ENCODE peak calls at places on chromosomes 2 and 18, in four cellular contexts. One of them, this sample, is unnamed. For H3K4me1, the result is how much of the 10 kb centered on the place peaks cover.

GRCh38 chr18:54739476-54739875 is 88.8 kb upstream of the RAB27B start:
- DNase-seq in stomach: no peak
- DNase-seq in HCT116: no peak
- DNase-seq in IMR-90: peak
- DNase-seq in this sample: no peak

GRCh38 chr2:88880441-88880953 is 189.0 kb downstream of the RPIA start:
- DNase-seq in stomach: no peak
- DNase-seq in HCT116: peak
- DNase-seq in IMR-90: peak
- DNase-seq in this sample: no peak

GRCh38 chr2:174535757-174536703 is 49.2 kb upstream of the GPR155 start:
- DNase-seq in stomach: no peak
- DNase-seq in HCT116: no peak
- DNase-seq in IMR-90: no peak
- DNase-seq in this sample: no peak

GRCh38 chr2:3637311-3637675 is 20.7 kb upstream of the ALLC start:
- DNase-seq in stomach: peak
- DNase-seq in HCT116: no peak
- DNase-seq in IMR-90: no peak
- DNase-seq in this sample: no peak

GRCh38 chr2:217753460-217754200 is 249.2 kb downstream of the TNS1 start:
- DNase-seq in stomach: no peak
- DNase-seq in HCT116: no peak
- DNase-seq in IMR-90: peak
- DNase-seq in this sample: no peak

GRCh38 chr18:62963522-62963921 is 248.2 kb downstream of the PHLPP1 start:
- DNase-seq in stomach: no peak
- DNase-seq in HCT116: no peak
- DNase-seq in IMR-90: peak
- DNase-seq in this sample: no peak

GRCh38 chr2:45168731-45169338 is 159.6 kb upstream of the SIX2 start:
- DNase-seq in stomach: no peak
- DNase-seq in HCT116: no peak
- DNase-seq in IMR-90: no peak
- DNase-seq in this sample: no peak

GRCh38 chr2:9232886-9233285 is 26.3 kb downstream of the ASAP2 start:
- DNase-seq in stomach: no peak
- DNase-seq in HCT116: peak
- DNase-seq in IMR-90: peak
- DNase-seq in this sample: no peak

GRCh38 chr2:173145454-173145853 is 69.8 kb downstream of the MAP3K20 start:
- DNase-seq in stomach: no peak
- DNase-seq in HCT116: no peak
- DNase-seq in IMR-90: no peak
- DNase-seq in this sample: no peak

GRCh38 chr2:235870515-235870914 is 297.7 kb downstream of the GBX2 start:
- DNase-seq in stomach: no peak
- DNase-seq in HCT116: no peak
- DNase-seq in IMR-90: no peak
- DNase-seq in this sample: no peak

GRCh38 chr2:69375494-69376353 is 11.3 kb downstream of the GFPT1 start:
- DNase-seq in stomach: no peak
- DNase-seq in HCT116: peak
- DNase-seq in IMR-90: peak
- DNase-seq in this sample: no peak

GRCh38 chr2:66173635-66174034 is 261.3 kb upstream of the MEIS1 start:
- DNase-seq in stomach: no peak
- DNase-seq in HCT116: no peak
- DNase-seq in IMR-90: no peak
- DNase-seq in this sample: no peak

GRCh38 chr2:98502556-98503335 is 58.1 kb downstream of the INPP4A start:
- DNase-seq in stomach: no peak
- DNase-seq in HCT116: no peak
- DNase-seq in IMR-90: peak
- DNase-seq in this sample: no peak

GRCh38 chr2:200703132-200703925 is 108.4 kb upstream of the BZW1 start:
- DNase-seq in stomach: no peak
- DNase-seq in HCT116: peak
- DNase-seq in IMR-90: peak
- DNase-seq in this sample: peak

GRCh38 chr2:219615894-219616293 is 11.5 kb upstream of the SLC4A3 start:
- DNase-seq in stomach: no peak
- DNase-seq in HCT116: no peak
- DNase-seq in IMR-90: no peak
- DNase-seq in this sample: no peak

GRCh38 chr2:219613671-219614070 is 13.8 kb upstream of the SLC4A3 start:
- DNase-seq in stomach: no peak
- DNase-seq in HCT116: no peak
- DNase-seq in IMR-90: no peak
- DNase-seq in this sample: no peak

GRCh38 chr2:219612605-219613286 is 14.7 kb upstream of the SLC4A3 start:
- DNase-seq in stomach: peak
- DNase-seq in HCT116: no peak
- DNase-seq in IMR-90: no peak
- DNase-seq in this sample: no peak

GRCh38 chr2:219615036-219615435 is 12.4 kb upstream of the SLC4A3 start:
- DNase-seq in stomach: no peak
- DNase-seq in HCT116: no peak
- DNase-seq in IMR-90: no peak
- DNase-seq in this sample: no peak

DNA sequence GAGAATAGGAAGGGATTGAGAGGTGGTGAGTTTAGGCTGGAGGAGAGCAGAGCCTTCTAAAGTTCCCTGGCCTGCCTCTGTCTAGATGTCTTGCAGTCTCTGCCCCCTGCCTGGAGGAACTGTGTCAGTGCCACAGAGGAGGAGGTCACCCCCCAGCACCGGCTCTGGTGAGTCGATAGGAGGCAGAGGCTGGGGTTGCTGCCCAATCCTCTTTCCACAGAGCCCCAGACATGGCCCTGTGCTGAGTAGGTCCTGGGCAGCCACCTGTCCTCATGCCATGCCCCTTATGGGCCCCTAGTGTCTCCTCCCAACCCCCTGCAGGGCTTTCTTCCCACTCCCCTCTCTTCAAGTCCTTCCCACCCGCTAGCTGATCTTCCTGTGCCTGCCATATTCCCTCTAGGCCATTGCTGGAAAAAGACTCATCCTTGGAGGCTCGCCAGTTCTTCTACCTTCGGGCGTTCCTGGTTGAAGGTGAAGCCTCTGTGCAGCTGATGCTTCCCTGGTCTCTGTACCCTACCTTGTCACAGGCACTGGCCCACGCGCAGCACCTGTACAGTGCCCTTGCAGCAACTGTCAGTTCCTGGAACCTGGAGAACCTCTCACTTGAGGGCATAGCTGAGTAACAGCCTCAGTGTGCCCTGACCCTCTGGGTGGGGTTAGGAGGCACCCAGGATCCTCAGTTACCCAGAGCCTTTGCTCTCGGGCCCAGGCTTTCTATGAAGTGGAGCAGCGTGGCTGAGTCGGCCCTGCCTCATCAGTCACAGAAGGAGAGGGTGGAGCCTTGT is 13.2 kb upstream of the SLC4A3 start:
- DNase-seq in stomach: no peak
- DNase-seq in HCT116: no peak
- DNase-seq in IMR-90: no peak
- DNase-seq in this sample: no peak
- H3K4me1 ChIP-seq in stomach: under half
- H3K4me1 ChIP-seq in HCT116: under half
- H3K4me1 ChIP-seq in IMR-90: under half
- H3K4me1 ChIP-seq in this sample: under half

GRCh38 chr2:37916512-37917082 is 8.5 kb upstream of the RMDN2 start:
- DNase-seq in stomach: no peak
- DNase-seq in HCT116: no peak
- DNase-seq in IMR-90: peak
- DNase-seq in this sample: peak

GRCh38 chr2:37917281-37918228 is 7.5 kb upstream of the RMDN2 start:
- DNase-seq in stomach: no peak
- DNase-seq in HCT116: no peak
- DNase-seq in IMR-90: no peak
- DNase-seq in this sample: no peak

GRCh38 chr2:37920570-37920969 is 4.5 kb upstream of the RMDN2 start:
- DNase-seq in stomach: no peak
- DNase-seq in HCT116: no peak
- DNase-seq in IMR-90: peak
- DNase-seq in this sample: no peak

GRCh38 chr2:37918742-37919186 is 6.3 kb upstream of the RMDN2 start:
- DNase-seq in stomach: no peak
- DNase-seq in HCT116: no peak
- DNase-seq in IMR-90: no peak
- DNase-seq in this sample: no peak

DNA sequence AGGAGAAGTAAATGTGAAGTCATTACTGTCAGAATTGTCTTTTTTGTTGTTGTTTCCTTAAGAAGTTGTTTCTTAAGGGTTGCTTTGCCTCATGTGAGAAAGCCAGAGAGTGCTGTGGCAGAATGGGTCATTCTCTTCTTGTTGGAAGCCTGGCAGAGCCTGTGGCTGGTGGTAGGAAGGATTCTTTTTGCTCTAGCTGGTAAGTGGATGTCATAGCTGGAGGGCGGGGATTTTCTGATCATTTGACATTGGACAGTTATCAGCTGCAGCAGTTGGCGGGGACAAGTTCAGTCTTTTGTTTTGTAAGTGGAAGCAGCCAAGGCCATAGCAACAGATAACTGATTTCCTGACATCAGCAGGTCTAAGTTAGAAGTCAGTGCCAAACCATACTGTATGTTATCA is 5.5 kb upstream of the RMDN2 start:
- DNase-seq in stomach: no peak
- DNase-seq in HCT116: no peak
- DNase-seq in IMR-90: no peak
- DNase-seq in this sample: no peak
- TF ChIP-seq POLR2A in stomach: no peak
- TF ChIP-seq POLR2A in HCT116: no peak
- TF ChIP-seq POLR2A in IMR-90: no peak
- TF ChIP-seq POLR2A in this sample: no peak

GRCh38 chr2:5781679-5782078 is 89.5 kb downstream of the SOX11 start:
- DNase-seq in stomach: no peak
- DNase-seq in HCT116: no peak
- DNase-seq in IMR-90: no peak
- DNase-seq in this sample: no peak
- H3K4me1 ChIP-seq in stomach: under half
- H3K4me1 ChIP-seq in HCT116: under half
- H3K4me1 ChIP-seq in IMR-90: under half
- H3K4me1 ChIP-seq in this sample: under half

GRCh38 chr2:176105727-176106635 is 1.1 kb upstream of the HOXD11 start:
- DNase-seq in stomach: no peak
- DNase-seq in HCT116: no peak
- DNase-seq in IMR-90: no peak
- DNase-seq in this sample: no peak

GRCh38 chr2:176104338-176105077 is 2.6 kb upstream of the HOXD11 start:
- DNase-seq in stomach: no peak
- DNase-seq in HCT116: no peak
- DNase-seq in IMR-90: no peak
- DNase-seq in this sample: no peak

GRCh38 chr2:176103634-176104337 is 3.3 kb upstream of the HOXD11 start:
- DNase-seq in stomach: no peak
- DNase-seq in HCT116: no peak
- DNase-seq in IMR-90: no peak
- DNase-seq in this sample: no peak

GRCh38 chr2:176106636-176107539 is at the start of gene HOXD11:
- DNase-seq in stomach: no peak
- DNase-seq in HCT116: no peak
- DNase-seq in IMR-90: no peak
- DNase-seq in this sample: peak

DNA sequence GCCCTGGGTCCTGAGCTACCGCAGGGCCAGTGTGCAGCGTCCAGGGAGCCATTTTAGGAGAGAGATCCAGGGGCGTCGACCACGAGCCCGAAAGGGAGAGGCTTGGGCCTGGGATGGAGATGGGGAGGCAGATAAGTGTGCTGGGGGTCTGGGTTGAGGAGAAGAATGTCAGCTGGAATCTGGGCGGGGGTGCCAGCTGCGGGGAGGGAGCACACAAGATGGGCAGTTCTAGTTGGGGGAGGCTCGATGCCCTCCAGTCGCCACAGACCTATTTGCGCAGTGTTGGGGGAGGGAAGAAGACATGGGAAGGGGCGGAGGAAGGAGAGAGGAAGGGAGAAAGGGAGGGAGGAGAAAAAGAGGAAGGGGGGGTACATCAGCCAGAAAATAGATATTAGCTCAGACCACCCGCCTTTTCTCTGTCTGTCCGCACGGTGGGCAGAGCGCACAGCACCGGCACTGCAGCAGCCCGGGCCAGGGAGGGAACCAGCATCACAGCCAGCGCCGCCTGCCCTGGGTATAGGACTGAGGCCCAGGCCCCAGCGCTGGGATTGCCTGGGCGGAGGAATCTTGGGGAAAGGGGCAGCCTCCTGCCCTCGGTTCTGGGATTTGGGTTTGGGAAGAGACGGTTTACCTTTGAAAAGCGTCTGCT is 1.9 kb upstream of the HOXD11 start:
- DNase-seq in stomach: no peak
- DNase-seq in HCT116: no peak
- DNase-seq in IMR-90: no peak
- DNase-seq in this sample: no peak
- TF ChIP-seq POLR2A in stomach: no peak
- TF ChIP-seq POLR2A in HCT116: no peak
- TF ChIP-seq POLR2A in IMR-90: no peak
- TF ChIP-seq POLR2A in this sample: no peak

GRCh38 chr2:8110716-8111115 is 571.1 kb upstream of the ID2 start:
- DNase-seq in stomach: no peak
- DNase-seq in HCT116: no peak
- DNase-seq in IMR-90: no peak
- DNase-seq in this sample: no peak
- H3K4me1 ChIP-seq in stomach: under half
- H3K4me1 ChIP-seq in HCT116: under half
- H3K4me1 ChIP-seq in IMR-90: under half
- H3K4me1 ChIP-seq in this sample: under half

GRCh38 chr2:21891191-21891590 is 767.4 kb downstream of the TDRD15 start:
- DNase-seq in stomach: no peak
- DNase-seq in HCT116: no peak
- DNase-seq in IMR-90: no peak
- DNase-seq in this sample: no peak
- TF ChIP-seq POLR2A in stomach: no peak
- TF ChIP-seq POLR2A in HCT116: no peak
- TF ChIP-seq POLR2A in IMR-90: no peak
- TF ChIP-seq POLR2A in this sample: no peak

DNA sequence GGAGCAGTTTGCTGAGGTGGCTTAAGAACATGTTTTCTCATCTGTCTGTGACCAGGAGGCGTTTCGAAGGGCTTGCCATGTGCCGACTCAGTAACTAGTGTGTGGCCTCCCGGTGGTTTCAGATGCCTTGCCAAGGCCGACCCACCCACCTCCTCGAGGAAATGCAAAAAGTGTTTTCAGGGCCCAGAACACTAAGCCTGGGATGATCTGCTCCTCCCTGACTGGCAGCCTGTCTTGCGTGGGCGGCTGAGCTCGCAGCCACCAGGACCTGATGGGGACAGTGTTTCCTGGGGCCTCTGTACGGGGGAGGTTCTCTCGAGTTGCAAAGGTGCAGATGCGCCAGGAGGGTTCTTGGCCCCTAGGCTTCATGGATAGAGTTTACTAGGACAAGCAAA is 85.2 kb downstream of the GLI2 start:
- DNase-seq in stomach: no peak
- DNase-seq in HCT116: no peak
- DNase-seq in IMR-90: peak
- DNase-seq in this sample: no peak
- H3K4me1 ChIP-seq in stomach: under half
- H3K4me1 ChIP-seq in HCT116: under half
- H3K4me1 ChIP-seq in IMR-90: under half
- H3K4me1 ChIP-seq in this sample: under half

GRCh38 chr18:26778054-26778393 is 87.5 kb downstream of the AQP4 start:
- DNase-seq in stomach: no peak
- DNase-seq in HCT116: no peak
- DNase-seq in IMR-90: no peak
- DNase-seq in this sample: no peak
- TF ChIP-seq POLR2A in stomach: no peak
- TF ChIP-seq POLR2A in HCT116: no peak
- TF ChIP-seq POLR2A in IMR-90: no peak
- TF ChIP-seq POLR2A in this sample: no peak